ENCODE peak calls at places on chromosomes 5 and 9, in nine cellular contexts. L is astrocyte of the spinal cord; D is skeletal muscle cell; A is CD8-positive, alpha-beta memory T cell; C is aorta; P is bronchial epithelial cell; Q is endothelial cell of umbilical vein; X is AG09309; E is IMR-90. I is an unnamed sample.

GRCh38 chr5:39267185-39267584 is 47.8 kb upstream of the FYB1 start:
- DNase-seq in L (no peak), D (no peak), A (no peak), C (no peak), P (no peak), Q (no peak), X (no peak), E (no peak), I (no peak)

GRCh38 chr9:84170521-84171141 is 169.9 kb downstream of the SLC28A3 start:
- DNase-seq in L (peak), D (peak), A (no peak), C (peak), P (peak), Q (peak), X (peak), E (peak), I (peak)

GRCh38 chr9:130936285-130937117 is 2.5 kb downstream of the FIBCD1 start:
- DNase-seq in L (peak), D (peak), A (no peak), C (peak), P (peak), Q (peak), X (no peak), E (peak), I (no peak)

GRCh38 chr5:40124367-40124766 is 555.3 kb upstream of the PTGER4 start:
- DNase-seq in L (peak), D (no peak), A (no peak), C (no peak), P (no peak), Q (no peak), X (no peak), E (no peak), I (no peak)

GRCh38 chr9:98795970-98796363 is 388 bp downstream of the ANKS6 start:
- DNase-seq in L (no peak), D (no peak), A (no peak), C (peak), P (no peak), Q (no peak), X (no peak), E (no peak), I (peak)

GRCh38 chr5:160539431-160539830 is 117.8 kb downstream of the PTTG1 start:
- DNase-seq in L (no peak), D (no peak), A (no peak), C (no peak), P (peak), Q (no peak), X (no peak), E (no peak), I (no peak)

GRCh38 chr5:61827445-61827975 is 478.5 kb upstream of the KIF2A start:
- DNase-seq in L (no peak), D (no peak), A (no peak), C (no peak), P (no peak), Q (no peak), X (no peak), E (no peak), I (no peak)

GRCh38 chr5:7805379-7805778 is 45.6 kb downstream of the CFAP90 start:
- DNase-seq in L (no peak), D (no peak), A (no peak), C (no peak), P (no peak), Q (no peak), X (no peak), E (peak), I (no peak)

GRCh38 chr5:141369994-141370848 is at the start of gene PCDHGB3:
- DNase-seq in L (peak), D (peak), A (peak), C (no peak), P (peak), Q (peak), X (no peak), E (peak), I (peak)

GRCh38 chr5:81773574-81773973 is 22.7 kb upstream of the SSBP2 start:
- DNase-seq in L (no peak), D (no peak), A (no peak), C (no peak), P (no peak), Q (no peak), X (no peak), E (no peak), I (no peak)

GRCh38 chr5:136701191-136701590 is 335.8 kb upstream of the TRPC7 start:
- DNase-seq in L (no peak), D (no peak), A (no peak), C (no peak), P (no peak), Q (no peak), X (no peak), E (no peak), I (no peak)

GRCh38 chr9:8560560-8561525 is 761.3 kb upstream of the DMAC1 start:
- DNase-seq in L (peak), D (no peak), A (no peak), C (no peak), P (peak), Q (no peak), X (no peak), E (peak), I (no peak)

GRCh38 chr9:18936094-18936871 is 96.7 kb downstream of the SAXO1 start:
- DNase-seq in L (no peak), D (no peak), A (no peak), C (no peak), P (no peak), Q (no peak), X (no peak), E (no peak), I (no peak)

GRCh38 chr9:96062051-96062450 is 186.6 kb downstream of the ERCC6L2 start:
- DNase-seq in L (no peak), D (no peak), A (no peak), C (no peak), P (no peak), Q (peak), X (no peak), E (no peak), I (no peak)

GRCh38 chr5:175854231-175855040 is 16.9 kb upstream of the CPLX2 start:
- DNase-seq in L (no peak), D (no peak), A (no peak), C (no peak), P (no peak), Q (no peak), X (no peak), E (no peak), I (peak)

GRCh38 chr9:123679330-123679987 is 250.5 kb downstream of the DENND1A start:
- DNase-seq in L (no peak), D (no peak), A (no peak), C (no peak), P (no peak), Q (no peak), X (no peak), E (peak), I (no peak)
- H3K4me3 ChIP-seq in L (no peak), D (no peak), A (no peak), C (no peak), P (no peak), Q (no peak), X (no peak), E (no peak), I (no peak)

GRCh38 chr5:68251804-68252648 is 36.5 kb downstream of the PIK3R1 start:
- DNase-seq in L (peak), D (peak), A (no peak), C (no peak), P (peak), Q (no peak), X (peak), E (peak), I (peak)
- H3K4me3 ChIP-seq in L (no peak), D (no peak), A (peak), C (no peak), P (no peak), Q (no peak), X (no peak), E (no peak), I (peak)

DNA sequence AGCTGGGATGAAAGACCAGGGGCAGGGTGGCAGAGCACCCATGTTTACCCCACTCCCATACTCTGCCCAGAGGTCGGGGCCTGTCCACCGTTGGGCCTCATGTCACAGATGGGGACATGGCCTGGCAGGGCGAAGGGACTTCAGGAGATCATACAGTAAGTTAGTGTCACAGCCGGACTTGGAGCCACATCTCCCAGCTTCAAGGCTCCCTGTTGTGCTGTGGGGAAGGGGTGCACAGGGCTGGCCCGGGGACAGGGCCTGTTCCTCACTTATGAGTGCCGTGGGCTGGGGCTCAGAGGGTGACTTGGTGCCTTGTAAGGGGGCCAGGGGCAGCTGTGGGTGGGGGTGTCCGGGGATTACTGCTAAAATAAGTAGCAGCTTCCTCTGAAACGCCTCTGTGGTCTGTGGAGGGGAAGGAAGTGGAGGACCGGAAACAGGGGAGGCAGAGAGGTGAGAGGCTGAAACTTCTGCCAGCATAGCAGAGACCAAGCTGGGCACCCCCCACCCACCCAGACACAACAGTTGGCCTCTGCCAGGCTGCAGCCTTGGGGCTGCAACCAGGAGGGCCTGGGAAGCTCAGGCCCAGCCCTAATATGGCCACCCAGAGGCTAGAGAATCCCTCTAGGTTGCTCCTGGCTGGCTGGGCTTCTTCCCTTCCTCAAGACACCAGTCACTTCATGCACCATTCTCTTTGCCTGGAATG is 41.1 kb upstream of the NEK6 start:
- DNase-seq in L (no peak), D (no peak), A (no peak), C (peak), P (no peak), Q (no peak), X (no peak), E (no peak), I (peak)
- H3K4me3 ChIP-seq in L (no peak), D (no peak), A (peak), C (no peak), P (no peak), Q (no peak), X (no peak), E (no peak), I (no peak)

GRCh38 chr5:68999181-68999580 is 94.6 kb upstream of the SLC30A5 start:
- DNase-seq in L (no peak), D (no peak), A (no peak), C (no peak), P (no peak), Q (no peak), X (no peak), E (no peak), I (no peak)
- H3K4me3 ChIP-seq in L (no peak), D (no peak), A (no peak), C (no peak), P (no peak), Q (no peak), X (no peak), E (no peak), I (no peak)

GRCh38 chr9:110714314-110714713 is 45.7 kb downstream of the MUSK start:
- DNase-seq in L (peak), D (no peak), A (no peak), C (no peak), P (peak), Q (no peak), X (no peak), E (peak), I (no peak)
- H3K4me3 ChIP-seq in L (no peak), D (no peak), A (no peak), C (no peak), P (no peak), Q (no peak), X (no peak), E (no peak), I (no peak)

GRCh38 chr5:72231989-72232703 is 87.9 kb downstream of the MRPS27 start:
- DNase-seq in L (peak), D (no peak), A (peak), C (no peak), P (peak), Q (no peak), X (no peak), E (no peak), I (no peak)
- H3K4me3 ChIP-seq in L (no peak), D (no peak), A (peak), C (no peak), P (no peak), Q (no peak), X (no peak), E (no peak), I (no peak)

GRCh38 chr9:110130211-110130610 is 77.7 kb downstream of the C9orf152 start:
- DNase-seq in L (no peak), D (no peak), A (no peak), C (no peak), P (no peak), Q (no peak), X (no peak), E (no peak), I (no peak)
- H3K4me3 ChIP-seq in L (no peak), D (no peak), A (no peak), C (no peak), P (no peak), Q (no peak), X (no peak), E (no peak), I (no peak)

GRCh38 chr5:114360362-114360761 is 1.5 kb upstream of the KCNN2 start:
- DNase-seq in L (no peak), D (no peak), A (no peak), C (no peak), P (no peak), Q (no peak), X (no peak), E (no peak), I (no peak)
- H3K4me3 ChIP-seq in L (no peak), D (no peak), A (no peak), C (no peak), P (no peak), Q (no peak), X (no peak), E (peak), I (peak)

I was measured in psoas muscle.